ENCODE peak calls at places on chromosomes 13 and 19, in nine cellular contexts. One of them, this sample, is unnamed.

GRCh38 chr13:84684804-84685203 is 802.5 kb upstream of the SLITRK1 start:
- DNase-seq in ovary: no peak
- DNase-seq in right lobe of liver: no peak
- DNase-seq in transverse colon: no peak
- DNase-seq in adrenal gland: no peak
- DNase-seq in A549: no peak
- DNase-seq in body of pancreas: no peak
- DNase-seq in IMR-90: peak
- DNase-seq in spleen: no peak
- DNase-seq in this sample: no peak

GRCh38 chr13:30844548-30845296 is 61.3 kb upstream of the MEDAG start:
- DNase-seq in transverse colon: no peak
- DNase-seq in spleen: no peak
- DNase-seq in body of pancreas: no peak
- DNase-seq in A549: no peak
- DNase-seq in IMR-90: no peak
- DNase-seq in right lobe of liver: no peak
- DNase-seq in adrenal gland: no peak
- DNase-seq in ovary: no peak
- DNase-seq in this sample: no peak

GRCh38 chr19:57566396-57567256 is 7.0 kb upstream of the ZNF550 start:
- DNase-seq in spleen: no peak
- DNase-seq in transverse colon: no peak
- DNase-seq in adrenal gland: no peak
- DNase-seq in body of pancreas: no peak
- DNase-seq in A549: no peak
- DNase-seq in right lobe of liver: no peak
- DNase-seq in ovary: no peak
- DNase-seq in IMR-90: peak
- DNase-seq in this sample: no peak

GRCh38 chr19:18479964-18480723 is 41.7 kb downstream of the ELL start:
- DNase-seq in spleen: peak
- DNase-seq in right lobe of liver: no peak
- DNase-seq in body of pancreas: no peak
- DNase-seq in ovary: no peak
- DNase-seq in IMR-90: peak
- DNase-seq in A549: no peak
- DNase-seq in adrenal gland: peak
- DNase-seq in transverse colon: peak
- DNase-seq in this sample: peak

GRCh38 chr19:46919324-46919723 is 58.5 kb downstream of the ARHGAP35 start:
- DNase-seq in ovary: no peak
- DNase-seq in transverse colon: no peak
- DNase-seq in A549: no peak
- DNase-seq in spleen: no peak
- DNase-seq in right lobe of liver: no peak
- DNase-seq in IMR-90: peak
- DNase-seq in body of pancreas: no peak
- DNase-seq in adrenal gland: no peak
- DNase-seq in this sample: no peak

GRCh38 chr19:34337747-34338146 is 27.2 kb upstream of the GPI start:
- DNase-seq in spleen: no peak
- DNase-seq in IMR-90: no peak
- DNase-seq in ovary: no peak
- DNase-seq in right lobe of liver: peak
- DNase-seq in adrenal gland: peak
- DNase-seq in A549: no peak
- DNase-seq in transverse colon: no peak
- DNase-seq in body of pancreas: peak
- DNase-seq in this sample: no peak

GRCh38 chr19:42143341-42144234 is 11.3 kb upstream of the POU2F2 start:
- DNase-seq in IMR-90: peak
- DNase-seq in A549: no peak
- DNase-seq in transverse colon: no peak
- DNase-seq in body of pancreas: no peak
- DNase-seq in spleen: no peak
- DNase-seq in adrenal gland: peak
- DNase-seq in right lobe of liver: no peak
- DNase-seq in ovary: no peak
- DNase-seq in this sample: no peak

GRCh38 chr13:37833411-37833810 is 36.2 kb downstream of the TRPC4 start:
- DNase-seq in transverse colon: no peak
- DNase-seq in A549: no peak
- DNase-seq in body of pancreas: no peak
- DNase-seq in spleen: no peak
- DNase-seq in right lobe of liver: no peak
- DNase-seq in IMR-90: no peak
- DNase-seq in ovary: no peak
- DNase-seq in adrenal gland: no peak
- DNase-seq in this sample: no peak

GRCh38 chr13:106155411-106155810 is 380.1 kb downstream of the EFNB2 start:
- DNase-seq in IMR-90: peak
- DNase-seq in body of pancreas: no peak
- DNase-seq in right lobe of liver: no peak
- DNase-seq in adrenal gland: no peak
- DNase-seq in spleen: no peak
- DNase-seq in ovary: no peak
- DNase-seq in transverse colon: no peak
- DNase-seq in A549: no peak
- DNase-seq in this sample: no peak

GRCh38 chr19:1618157-1619093 is 13.2 kb upstream of the UQCR11 start:
- DNase-seq in spleen: no peak
- DNase-seq in adrenal gland: no peak
- DNase-seq in transverse colon: peak
- DNase-seq in body of pancreas: peak
- DNase-seq in IMR-90: no peak
- DNase-seq in right lobe of liver: no peak
- DNase-seq in A549: peak
- DNase-seq in ovary: no peak
- DNase-seq in this sample: no peak

GRCh38 chr19:47471733-47472457 is at the start of gene SLC8A2:
- DNase-seq in A549: peak
- DNase-seq in spleen: no peak
- DNase-seq in transverse colon: peak
- DNase-seq in IMR-90: peak
- DNase-seq in ovary: peak
- DNase-seq in right lobe of liver: no peak
- DNase-seq in body of pancreas: peak
- DNase-seq in adrenal gland: peak
- DNase-seq in this sample: no peak

GRCh38 chr19:15154002-15154612 is 46.7 kb downstream of the NOTCH3 start:
- DNase-seq in spleen: no peak
- DNase-seq in ovary: no peak
- DNase-seq in body of pancreas: no peak
- DNase-seq in transverse colon: peak
- DNase-seq in IMR-90: peak
- DNase-seq in right lobe of liver: no peak
- DNase-seq in adrenal gland: no peak
- DNase-seq in A549: peak
- DNase-seq in this sample: no peak

GRCh38 chr13:83839158-83839557 is 43.1 kb downstream of the SLITRK1 start:
- DNase-seq in IMR-90: no peak
- DNase-seq in ovary: no peak
- DNase-seq in adrenal gland: no peak
- DNase-seq in transverse colon: no peak
- DNase-seq in A549: no peak
- DNase-seq in body of pancreas: no peak
- DNase-seq in right lobe of liver: no peak
- DNase-seq in spleen: no peak
- DNase-seq in this sample: no peak

GRCh38 chr13:27868639-27869435 is 51.0 kb upstream of the PDX1 start:
- DNase-seq in right lobe of liver: no peak
- DNase-seq in spleen: no peak
- DNase-seq in body of pancreas: no peak
- DNase-seq in ovary: no peak
- DNase-seq in transverse colon: no peak
- DNase-seq in IMR-90: peak
- DNase-seq in A549: no peak
- DNase-seq in adrenal gland: no peak
- DNase-seq in this sample: no peak

GRCh38 chr13:27353166-27353583 is 71.2 kb upstream of the GTF3A start:
- DNase-seq in right lobe of liver: no peak
- DNase-seq in spleen: no peak
- DNase-seq in adrenal gland: no peak
- DNase-seq in body of pancreas: no peak
- DNase-seq in ovary: no peak
- DNase-seq in A549: no peak
- DNase-seq in IMR-90: peak
- DNase-seq in transverse colon: no peak
- DNase-seq in this sample: no peak

GRCh38 chr19:989381-990081 is 5.4 kb downstream of the WDR18 start:
- DNase-seq in adrenal gland: no peak
- DNase-seq in IMR-90: no peak
- DNase-seq in ovary: peak
- DNase-seq in transverse colon: no peak
- DNase-seq in A549: no peak
- DNase-seq in spleen: no peak
- DNase-seq in right lobe of liver: no peak
- DNase-seq in body of pancreas: no peak
- DNase-seq in this sample: no peak

GRCh38 chr13:27266937-27267336 is 3.7 kb upstream of the RASL11A start:
- DNase-seq in A549: no peak
- DNase-seq in adrenal gland: no peak
- DNase-seq in ovary: no peak
- DNase-seq in right lobe of liver: no peak
- DNase-seq in spleen: no peak
- DNase-seq in transverse colon: no peak
- DNase-seq in body of pancreas: no peak
- DNase-seq in IMR-90: peak
- DNase-seq in this sample: no peak

DNA sequence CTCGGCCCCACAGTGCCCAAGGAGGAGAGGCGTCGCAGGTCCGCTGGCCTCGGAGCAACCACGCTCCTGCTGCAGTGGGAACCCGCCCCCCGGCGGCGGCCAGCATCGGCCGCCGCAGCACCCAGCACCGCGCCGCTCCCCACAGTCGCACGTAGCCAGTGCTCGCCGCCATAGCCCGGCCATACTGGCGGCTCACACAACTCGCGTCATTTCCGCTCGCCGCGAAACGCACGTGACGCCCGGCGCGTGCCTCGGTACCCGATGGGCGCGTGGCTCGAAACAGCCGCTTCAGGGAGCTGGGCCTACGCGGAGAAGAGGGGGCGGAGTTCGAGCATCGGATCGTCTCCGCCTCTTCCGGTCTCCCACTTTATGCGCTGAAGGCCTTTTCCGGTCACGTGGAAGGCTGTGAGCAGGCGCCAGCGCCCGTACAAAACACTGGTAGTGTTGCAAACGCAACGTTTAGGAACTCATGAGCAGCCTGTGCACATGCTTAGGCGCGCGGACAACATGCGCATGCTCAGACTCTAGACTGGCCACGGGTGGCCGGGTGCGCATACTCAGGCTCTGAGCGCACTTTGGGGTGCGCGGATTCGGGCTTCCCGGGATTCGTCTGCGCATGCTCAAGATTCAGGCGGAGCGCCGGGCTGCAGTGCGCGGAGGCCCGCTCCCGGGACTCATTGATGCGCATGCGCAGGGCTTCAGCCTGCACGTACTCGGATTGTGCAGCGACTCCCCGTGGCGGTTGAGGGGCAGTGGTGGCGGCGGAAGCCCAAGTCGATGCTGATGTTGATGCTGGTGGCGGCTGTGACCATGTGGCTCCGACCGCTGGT is at the start of the genes CATSPERD and LONP1:
- DNase-seq in transverse colon: peak
- DNase-seq in adrenal gland: peak
- DNase-seq in body of pancreas: peak
- DNase-seq in A549: peak
- DNase-seq in spleen: peak
- DNase-seq in right lobe of liver: peak
- DNase-seq in IMR-90: peak
- DNase-seq in ovary: peak
- DNase-seq in this sample: peak
- TF ChIP-seq POLR2A in transverse colon: peak
- TF ChIP-seq POLR2A in adrenal gland: peak
- TF ChIP-seq POLR2A in body of pancreas: peak
- TF ChIP-seq POLR2A in A549: peak
- TF ChIP-seq POLR2A in spleen: peak
- TF ChIP-seq POLR2A in right lobe of liver: peak
- TF ChIP-seq POLR2A in IMR-90: peak
- TF ChIP-seq POLR2A in ovary: peak
- TF ChIP-seq POLR2A in this sample: peak

DNA sequence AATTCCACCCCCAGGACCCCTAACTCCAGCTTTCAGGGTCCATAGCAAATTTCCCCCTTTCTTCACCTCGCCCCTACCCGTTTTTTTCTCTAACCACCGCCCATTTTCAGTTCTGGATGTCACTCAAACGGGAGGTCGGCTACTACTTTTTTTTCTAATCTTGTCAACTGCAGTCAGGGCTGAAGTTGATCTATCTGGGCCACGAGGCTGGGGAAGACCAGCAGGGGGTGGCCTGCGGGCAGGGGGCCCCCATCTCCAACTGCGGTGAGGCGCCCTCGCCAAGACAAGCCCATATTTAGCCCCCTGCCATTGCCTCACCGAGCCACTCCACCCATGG is 748 bp downstream of the LHFPL6 start:
- DNase-seq in IMR-90: no peak
- DNase-seq in right lobe of liver: no peak
- DNase-seq in transverse colon: no peak
- DNase-seq in ovary: no peak
- DNase-seq in spleen: no peak
- DNase-seq in adrenal gland: no peak
- DNase-seq in body of pancreas: no peak
- DNase-seq in A549: peak
- DNase-seq in this sample: no peak
- TF ChIP-seq CTCF in IMR-90: no peak
- TF ChIP-seq CTCF in right lobe of liver: no peak
- TF ChIP-seq CTCF in transverse colon: no peak
- TF ChIP-seq CTCF in ovary: no peak
- TF ChIP-seq CTCF in spleen: no peak
- TF ChIP-seq CTCF in adrenal gland: no peak
- TF ChIP-seq CTCF in body of pancreas: no peak
- TF ChIP-seq CTCF in A549: no peak
- TF ChIP-seq CTCF in this sample: peak

GRCh38 chr19:30664358-30665058 is 292.3 kb downstream of the ZNF536 start:
- DNase-seq in IMR-90: peak
- DNase-seq in right lobe of liver: peak
- DNase-seq in adrenal gland: peak
- DNase-seq in transverse colon: no peak
- DNase-seq in A549: no peak
- DNase-seq in spleen: peak
- DNase-seq in body of pancreas: peak
- DNase-seq in ovary: no peak
- DNase-seq in this sample: no peak
- H3K27ac ChIP-seq in IMR-90: no peak
- H3K27ac ChIP-seq in right lobe of liver: peak
- H3K27ac ChIP-seq in adrenal gland: peak
- H3K27ac ChIP-seq in transverse colon: peak
- H3K27ac ChIP-seq in A549: no peak
- H3K27ac ChIP-seq in spleen: no peak
- H3K27ac ChIP-seq in body of pancreas: peak
- H3K27ac ChIP-seq in ovary: no peak
- H3K27ac ChIP-seq in this sample: peak

DNA sequence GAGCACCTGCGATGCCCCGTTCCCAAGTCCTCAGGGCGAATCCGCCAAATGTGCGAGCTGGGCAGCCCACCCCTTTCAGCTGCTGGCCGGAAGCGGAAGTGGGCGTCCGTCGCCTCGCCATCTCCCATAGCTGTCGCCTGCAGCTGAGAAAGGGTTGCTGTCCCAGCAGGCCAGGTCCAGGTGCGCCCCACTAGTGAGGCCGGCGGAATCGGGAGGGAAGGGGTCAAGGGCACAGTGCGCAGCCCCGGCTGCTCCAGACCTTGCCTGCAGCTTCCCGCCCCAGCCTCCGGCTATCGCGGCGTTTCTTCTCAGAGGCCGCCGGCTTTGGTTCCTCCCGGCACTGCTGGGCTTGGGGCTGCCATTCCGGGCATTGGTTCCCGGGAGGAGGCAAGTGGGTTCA is at the start of gene ZNF177:
- DNase-seq in transverse colon: no peak
- DNase-seq in body of pancreas: no peak
- DNase-seq in right lobe of liver: no peak
- DNase-seq in A549: no peak
- DNase-seq in ovary: no peak
- DNase-seq in adrenal gland: no peak
- DNase-seq in spleen: no peak
- DNase-seq in IMR-90: no peak
- DNase-seq in this sample: no peak
- TF ChIP-seq POLR2A in transverse colon: no peak
- TF ChIP-seq POLR2A in body of pancreas: no peak
- TF ChIP-seq POLR2A in right lobe of liver: no peak
- TF ChIP-seq POLR2A in A549: no peak
- TF ChIP-seq POLR2A in ovary: no peak
- TF ChIP-seq POLR2A in adrenal gland: no peak
- TF ChIP-seq POLR2A in spleen: no peak
- TF ChIP-seq POLR2A in IMR-90: no peak
- TF ChIP-seq POLR2A in this sample: no peak

This sample was measured in tibial nerve.